ENCODE peak calls at places on chromosomes 1 and 21, in five cellular contexts. One of them, this sample, is unnamed. For H3K9me3 and H3K36me3, the result is how much of the 10 kb centered on the place peaks cover.

GRCh38 chr1:160251687-160252526 is 10.4 kb downstream of the DCAF8 start:
- DNase-seq in cardiac muscle cell: peak
- DNase-seq in right atrium auricular region: peak
- DNase-seq in lung: peak
- DNase-seq in CD4-positive, CD25-positive, alpha-beta regulatory T cell: peak
- DNase-seq in this sample: peak

GRCh38 chr1:171990371-171990770 is 149.1 kb downstream of the DNM3 start:
- DNase-seq in cardiac muscle cell: no peak
- DNase-seq in right atrium auricular region: no peak
- DNase-seq in lung: no peak
- DNase-seq in CD4-positive, CD25-positive, alpha-beta regulatory T cell: no peak
- DNase-seq in this sample: no peak

GRCh38 chr1:27597511-27598216 is 6.3 kb downstream of the AHDC1 start:
- DNase-seq in cardiac muscle cell: no peak
- DNase-seq in right atrium auricular region: no peak
- DNase-seq in lung: no peak
- DNase-seq in CD4-positive, CD25-positive, alpha-beta regulatory T cell: no peak
- DNase-seq in this sample: no peak

GRCh38 chr1:218531936-218532335 is 186.8 kb downstream of the TGFB2 start:
- DNase-seq in cardiac muscle cell: no peak
- DNase-seq in right atrium auricular region: no peak
- DNase-seq in lung: no peak
- DNase-seq in CD4-positive, CD25-positive, alpha-beta regulatory T cell: no peak
- DNase-seq in this sample: no peak

GRCh38 chr1:175922254-175922881 is 179.0 kb upstream of the TNR start:
- DNase-seq in cardiac muscle cell: no peak
- DNase-seq in right atrium auricular region: no peak
- DNase-seq in lung: no peak
- DNase-seq in CD4-positive, CD25-positive, alpha-beta regulatory T cell: no peak
- DNase-seq in this sample: no peak

GRCh38 chr1:1153874-1154273 is 19.8 kb upstream of the TTLL10 start:
- DNase-seq in cardiac muscle cell: no peak
- DNase-seq in right atrium auricular region: no peak
- DNase-seq in lung: no peak
- DNase-seq in CD4-positive, CD25-positive, alpha-beta regulatory T cell: no peak
- DNase-seq in this sample: no peak

GRCh38 chr1:117537291-117537920 is 68.4 kb upstream of the TENT5C start:
- DNase-seq in cardiac muscle cell: peak
- DNase-seq in right atrium auricular region: no peak
- DNase-seq in lung: peak
- DNase-seq in CD4-positive, CD25-positive, alpha-beta regulatory T cell: peak
- DNase-seq in this sample: no peak

GRCh38 chr1:115437146-115437639 is 99.1 kb upstream of the NGF start:
- DNase-seq in cardiac muscle cell: no peak
- DNase-seq in right atrium auricular region: no peak
- DNase-seq in lung: no peak
- DNase-seq in CD4-positive, CD25-positive, alpha-beta regulatory T cell: no peak
- DNase-seq in this sample: no peak

GRCh38 chr1:52556641-52557360 is 3.9 kb upstream of the TUT4 start:
- DNase-seq in cardiac muscle cell: no peak
- DNase-seq in right atrium auricular region: no peak
- DNase-seq in lung: no peak
- DNase-seq in CD4-positive, CD25-positive, alpha-beta regulatory T cell: no peak
- DNase-seq in this sample: no peak

GRCh38 chr1:1205769-1206375 is 520 bp downstream of the TNFRSF18 start:
- DNase-seq in cardiac muscle cell: no peak
- DNase-seq in right atrium auricular region: no peak
- DNase-seq in lung: no peak
- DNase-seq in CD4-positive, CD25-positive, alpha-beta regulatory T cell: no peak
- DNase-seq in this sample: no peak

GRCh38 chr1:40740039-40740991 is 43.3 kb upstream of the KCNQ4 start:
- DNase-seq in cardiac muscle cell: no peak
- DNase-seq in right atrium auricular region: no peak
- DNase-seq in lung: no peak
- DNase-seq in CD4-positive, CD25-positive, alpha-beta regulatory T cell: no peak
- DNase-seq in this sample: no peak

GRCh38 chr21:39082656-39083376 is 100.4 kb downstream of the PSMG1 start:
- DNase-seq in cardiac muscle cell: no peak
- DNase-seq in right atrium auricular region: no peak
- DNase-seq in lung: no peak
- DNase-seq in CD4-positive, CD25-positive, alpha-beta regulatory T cell: no peak
- DNase-seq in this sample: peak

GRCh38 chr1:63968663-63969460 is 195.0 kb downstream of the ROR1 start:
- DNase-seq in cardiac muscle cell: no peak
- DNase-seq in right atrium auricular region: no peak
- DNase-seq in lung: no peak
- DNase-seq in CD4-positive, CD25-positive, alpha-beta regulatory T cell: no peak
- DNase-seq in this sample: no peak

GRCh38 chr1:28510350-28511223 is 4.7 kb downstream of the RCC1 start:
- DNase-seq in cardiac muscle cell: no peak
- DNase-seq in right atrium auricular region: no peak
- DNase-seq in lung: no peak
- DNase-seq in CD4-positive, CD25-positive, alpha-beta regulatory T cell: peak
- DNase-seq in this sample: no peak

GRCh38 chr1:23389846-23390321 is 20.2 kb upstream of the ZNF436 start:
- DNase-seq in cardiac muscle cell: no peak
- DNase-seq in right atrium auricular region: no peak
- DNase-seq in lung: no peak
- DNase-seq in CD4-positive, CD25-positive, alpha-beta regulatory T cell: no peak
- DNase-seq in this sample: no peak

GRCh38 chr1:17605582-17606344 is 66.3 kb downstream of the ARHGEF10L start:
- DNase-seq in cardiac muscle cell: peak
- DNase-seq in right atrium auricular region: no peak
- DNase-seq in lung: no peak
- DNase-seq in CD4-positive, CD25-positive, alpha-beta regulatory T cell: no peak
- DNase-seq in this sample: peak

GRCh38 chr1:47696404-47696910 is 258.6 kb downstream of the FOXD2 start:
- DNase-seq in cardiac muscle cell: no peak
- DNase-seq in right atrium auricular region: no peak
- DNase-seq in lung: no peak
- DNase-seq in CD4-positive, CD25-positive, alpha-beta regulatory T cell: no peak
- DNase-seq in this sample: no peak

GRCh38 chr1:94012686-94013330 is 103.6 kb upstream of the GCLM start:
- DNase-seq in cardiac muscle cell: no peak
- DNase-seq in right atrium auricular region: no peak
- DNase-seq in lung: no peak
- DNase-seq in CD4-positive, CD25-positive, alpha-beta regulatory T cell: no peak
- DNase-seq in this sample: no peak

GRCh38 chr1:152107289-152107983 is 7.8 kb downstream of the TCHH start:
- DNase-seq in cardiac muscle cell: no peak
- DNase-seq in right atrium auricular region: no peak
- DNase-seq in lung: no peak
- DNase-seq in CD4-positive, CD25-positive, alpha-beta regulatory T cell: peak
- DNase-seq in this sample: no peak

GRCh38 chr1:64967381-64967780 is 1.0 kb upstream of the JAK1 start:
- DNase-seq in cardiac muscle cell: peak
- DNase-seq in right atrium auricular region: no peak
- DNase-seq in lung: no peak
- DNase-seq in CD4-positive, CD25-positive, alpha-beta regulatory T cell: no peak
- DNase-seq in this sample: no peak

GRCh38 chr1:171110485-171111340 is 20.0 kb downstream of the FMO3 start:
- DNase-seq in cardiac muscle cell: no peak
- DNase-seq in right atrium auricular region: no peak
- DNase-seq in lung: no peak
- DNase-seq in CD4-positive, CD25-positive, alpha-beta regulatory T cell: no peak
- DNase-seq in this sample: no peak

GRCh38 chr21:28336299-28336698 is 656.4 kb downstream of the LTN1 start:
- DNase-seq in cardiac muscle cell: peak
- DNase-seq in right atrium auricular region: no peak
- DNase-seq in lung: no peak
- DNase-seq in CD4-positive, CD25-positive, alpha-beta regulatory T cell: peak
- DNase-seq in this sample: no peak

GRCh38 chr1:34806396-34806795 is 13.6 kb downstream of the GJA4 start:
- DNase-seq in cardiac muscle cell: no peak
- DNase-seq in right atrium auricular region: no peak
- DNase-seq in lung: no peak
- DNase-seq in CD4-positive, CD25-positive, alpha-beta regulatory T cell: no peak
- DNase-seq in this sample: no peak

GRCh38 chr1:47568763-47569162 is 130.9 kb downstream of the FOXD2 start:
- DNase-seq in cardiac muscle cell: no peak
- DNase-seq in right atrium auricular region: no peak
- DNase-seq in lung: no peak
- DNase-seq in CD4-positive, CD25-positive, alpha-beta regulatory T cell: no peak
- DNase-seq in this sample: no peak

GRCh38 chr1:212943393-212943710 is 7.0 kb upstream of the VASH2 start:
- DNase-seq in cardiac muscle cell: no peak
- DNase-seq in right atrium auricular region: no peak
- DNase-seq in lung: no peak
- DNase-seq in CD4-positive, CD25-positive, alpha-beta regulatory T cell: no peak
- DNase-seq in this sample: no peak

GRCh38 chr1:100351095-100351884 is 1.0 kb upstream of the CDC14A start:
- DNase-seq in cardiac muscle cell: peak
- DNase-seq in right atrium auricular region: peak
- DNase-seq in lung: peak
- DNase-seq in CD4-positive, CD25-positive, alpha-beta regulatory T cell: peak
- DNase-seq in this sample: peak

GRCh38 chr21:42163511-42163863 is 55.5 kb upstream of the ABCG1 start:
- DNase-seq in cardiac muscle cell: no peak
- DNase-seq in right atrium auricular region: no peak
- DNase-seq in lung: no peak
- DNase-seq in CD4-positive, CD25-positive, alpha-beta regulatory T cell: no peak
- DNase-seq in this sample: no peak

GRCh38 chr1:234222561-234223280 is 150.5 kb upstream of the COA6 start:
- DNase-seq in cardiac muscle cell: no peak
- DNase-seq in right atrium auricular region: no peak
- DNase-seq in lung: no peak
- DNase-seq in CD4-positive, CD25-positive, alpha-beta regulatory T cell: no peak
- DNase-seq in this sample: no peak
- H3K9me3 ChIP-seq in cardiac muscle cell: under half
- H3K9me3 ChIP-seq in right atrium auricular region: under half
- H3K9me3 ChIP-seq in lung: under half
- H3K9me3 ChIP-seq in CD4-positive, CD25-positive, alpha-beta regulatory T cell: under half
- H3K9me3 ChIP-seq in this sample: under half

DNA sequence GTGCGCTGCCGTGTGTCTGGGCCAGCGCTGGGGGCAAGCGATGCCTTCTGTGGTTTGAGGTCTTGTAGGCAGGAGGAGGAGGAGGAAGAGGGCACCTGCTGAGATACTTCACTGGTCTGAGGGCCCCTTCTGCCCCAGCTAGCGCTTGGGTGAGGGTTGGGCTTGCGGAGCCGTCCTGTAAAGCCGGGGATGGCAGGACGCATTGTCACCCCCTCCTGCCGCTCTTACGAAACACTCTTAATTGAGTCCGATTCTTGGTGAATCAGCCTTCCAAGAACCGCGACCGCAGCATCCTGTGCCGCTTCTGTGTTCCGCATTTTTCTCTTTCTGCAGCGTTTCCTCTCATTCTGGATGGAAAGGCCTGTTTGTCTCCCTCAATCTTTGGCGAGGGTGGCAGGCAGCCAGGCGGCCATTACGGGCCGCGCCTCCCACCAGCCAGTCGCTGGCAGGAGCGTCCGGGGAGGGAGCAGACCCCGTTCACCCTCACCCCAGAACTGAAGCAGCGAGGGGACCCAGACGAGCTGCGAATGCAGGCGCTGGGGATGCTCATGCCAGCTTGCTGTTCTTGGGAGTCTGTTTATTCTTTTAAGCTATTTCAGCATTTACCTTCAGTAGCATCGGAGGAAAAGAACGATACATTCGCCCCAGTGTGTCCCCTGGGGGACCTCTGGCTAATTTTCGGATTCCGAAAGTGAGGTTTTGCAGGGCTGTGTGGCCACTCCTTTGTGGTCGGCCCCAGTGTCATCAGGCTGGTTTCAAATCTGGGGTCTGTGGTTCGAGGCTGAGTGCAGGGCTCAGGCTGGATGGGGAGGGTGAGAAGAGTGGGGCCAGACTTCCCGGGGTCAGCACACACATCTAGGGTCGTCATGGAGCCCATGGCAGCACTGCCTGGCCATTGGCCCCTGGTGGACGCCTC is 62.7 kb downstream of the SKI start:
- DNase-seq in cardiac muscle cell: no peak
- DNase-seq in right atrium auricular region: peak
- DNase-seq in lung: peak
- DNase-seq in CD4-positive, CD25-positive, alpha-beta regulatory T cell: peak
- DNase-seq in this sample: peak
- H3K4me3 ChIP-seq in cardiac muscle cell: no peak
- H3K4me3 ChIP-seq in right atrium auricular region: no peak
- H3K4me3 ChIP-seq in lung: no peak
- H3K4me3 ChIP-seq in CD4-positive, CD25-positive, alpha-beta regulatory T cell: peak
- H3K4me3 ChIP-seq in this sample: peak

DNA sequence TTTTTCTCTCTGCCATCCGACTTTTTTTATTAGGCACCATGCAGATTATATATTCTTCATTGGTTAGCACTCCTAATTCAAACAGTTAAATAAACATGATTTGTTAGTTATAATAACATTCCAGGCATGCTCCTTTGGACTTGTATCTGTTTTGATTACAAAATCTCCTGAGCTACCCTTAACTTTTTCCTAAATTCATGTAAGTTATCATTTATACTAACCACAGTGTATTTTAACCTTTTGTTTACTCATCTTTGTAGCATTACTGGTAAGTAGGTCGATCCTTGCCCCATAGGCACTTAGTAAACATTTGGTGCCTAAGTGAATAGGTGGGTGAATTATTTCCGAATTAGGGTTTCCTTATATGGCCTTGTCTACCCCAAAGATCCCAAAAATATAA is 43.8 kb downstream of the MIER1 start:
- DNase-seq in cardiac muscle cell: no peak
- DNase-seq in right atrium auricular region: no peak
- DNase-seq in lung: no peak
- DNase-seq in CD4-positive, CD25-positive, alpha-beta regulatory T cell: no peak
- DNase-seq in this sample: no peak
- H3K36me3 ChIP-seq in cardiac muscle cell: half or more
- H3K36me3 ChIP-seq in right atrium auricular region: half or more
- H3K36me3 ChIP-seq in lung: under half
- H3K36me3 ChIP-seq in CD4-positive, CD25-positive, alpha-beta regulatory T cell: half or more
- H3K36me3 ChIP-seq in this sample: under half

DNA sequence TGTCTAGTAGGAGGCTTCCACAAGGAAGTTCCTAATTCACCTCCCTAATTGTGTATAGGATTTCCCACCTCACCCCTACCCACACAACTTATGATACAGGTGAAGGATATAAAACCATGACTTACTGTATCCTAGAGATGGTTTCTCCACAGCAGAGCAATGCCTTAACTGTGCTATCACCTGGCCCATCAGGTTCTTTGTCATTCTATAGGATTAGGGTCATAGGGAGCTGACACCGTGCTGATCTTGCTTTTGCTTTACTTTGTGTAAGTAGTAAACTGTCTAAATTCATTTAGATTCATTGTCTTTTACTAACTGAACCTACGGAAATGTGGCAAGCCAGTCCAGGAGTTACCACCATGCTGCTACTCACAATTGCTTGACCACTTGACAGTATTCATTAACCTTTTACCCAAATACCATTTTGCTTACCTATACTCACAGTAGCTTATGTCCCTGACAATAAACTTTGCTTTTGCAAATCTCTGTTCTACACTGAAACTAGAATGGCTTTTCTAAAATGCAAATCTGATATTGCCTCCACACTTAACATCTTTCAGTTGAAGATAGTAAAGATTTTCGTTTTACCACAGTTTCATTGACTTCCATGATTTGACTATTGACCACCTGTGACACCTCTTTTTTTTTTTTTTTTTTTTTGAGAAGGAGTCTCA is 147.6 kb downstream of the IFI44 start:
- DNase-seq in cardiac muscle cell: no peak
- DNase-seq in right atrium auricular region: no peak
- DNase-seq in lung: no peak
- DNase-seq in CD4-positive, CD25-positive, alpha-beta regulatory T cell: no peak
- DNase-seq in this sample: no peak
- H3K9me3 ChIP-seq in cardiac muscle cell: under half
- H3K9me3 ChIP-seq in right atrium auricular region: under half
- H3K9me3 ChIP-seq in lung: under half
- H3K9me3 ChIP-seq in CD4-positive, CD25-positive, alpha-beta regulatory T cell: under half
- H3K9me3 ChIP-seq in this sample: under half

This sample was measured in ascending aorta.